ENCODE peak calls at places on chromosomes 3 and 15, in five cellular contexts. C is T-helper 9 cell; Q is activated CD4-positive, alpha-beta T cell treated with anti-CD3 and anti-CD28 coated beads for 36 hours; F is NB4; Y is NCI-H526. R is an unnamed sample.

GRCh38 chr15:75641176-75641498 is 1.1 kb upstream of the IMP3 start:
- DNase-seq in C (no peak), Y (no peak), Q (no peak), F (no peak), R (no peak)

GRCh38 chr3:154247806-154248480 is 76.3 kb downstream of the DHX36 start:
- DNase-seq in Q (no peak), C (no peak), F (no peak), Y (peak; percentile 44), R (no peak)

GRCh38 chr3:69774029-69774428 is 34.8 kb downstream of the MITF start:
- DNase-seq in C (no peak), Y (no peak), F (no peak), Q (no peak), R (no peak)

GRCh38 chr15:80234883-80235282 is 17.1 kb downstream of the CTXND1 start:
- DNase-seq in C (peak; percentile 20), Q (peak; percentile 73), Y (peak; percentile 47), F (peak; percentile 65), R (peak; percentile 12)

GRCh38 chr15:62469478-62469873 is 304.4 kb upstream of the C2CD4B start:
- DNase-seq in F (no peak), Q (no peak), C (no peak), Y (no peak), R (no peak)

GRCh38 chr15:26767169-26767670 is 5.6 kb downstream of the GABRB3 start:
- DNase-seq in Q (no peak), F (no peak), C (no peak), Y (peak; percentile 10), R (no peak)

GRCh38 chr3:53255360-53255774 is 455 bp downstream of the TKT start:
- DNase-seq in C (peak; percentile 29), Y (no peak), F (no peak), Q (peak; percentile 61), R (peak; percentile 11)

GRCh38 chr3:150000631-150001030 is 29.9 kb upstream of the PFN2 start:
- DNase-seq in Q (no peak), Y (no peak), F (no peak), C (no peak), R (no peak)

GRCh38 chr3:84209473-84209872 is 749.3 kb upstream of the CADM2 start:
- DNase-seq in C (no peak), F (no peak), Q (no peak), Y (no peak), R (no peak)

GRCh38 chr3:32045091-32045964 is 61.1 kb upstream of the GPD1L start:
- DNase-seq in C (no peak), F (peak; percentile 3), Y (no peak), Q (no peak), R (no peak)

GRCh38 chr3:188177721-188178120 is 23.8 kb downstream of the LPP start:
- DNase-seq in Y (no peak), F (no peak), Q (no peak), C (no peak), R (no peak)

GRCh38 chr15:52394020-52394608 is 98.5 kb upstream of the MYO5C start:
- DNase-seq in Y (no peak), F (no peak), C (no peak), Q (no peak), R (no peak)

GRCh38 chr3:33439421-33440327 is 531 bp downstream of the UBP1 start:
- DNase-seq in Y (peak; percentile 80), F (peak; percentile 65), C (peak; percentile 29), Q (peak; percentile 75), R (peak; percentile 10)

GRCh38 chr3:173709026-173709425 is 311.5 kb downstream of the NLGN1 start:
- DNase-seq in Q (no peak), F (no peak), Y (no peak), C (no peak), R (no peak)

GRCh38 chr15:98904466-98905048 is 103.0 kb downstream of the PGPEP1L start:
- DNase-seq in Y (peak; percentile 52), F (peak; percentile 82), Q (peak; percentile 27), C (no peak), R (no peak)

GRCh38 chr3:184188080-184188479 is 2.1 kb downstream of the ABCF3 start:
- DNase-seq in F (no peak), Q (no peak), C (no peak), Y (peak; percentile 58), R (no peak)